ENCODE peak calls at places on chromosomes 3 and 15, in eight cellular contexts. One of them, this sample, is unnamed.

GRCh38 chr3:119302697-119303630 is 8.8 kb downstream of the ARHGAP31 start:
- DNase-seq in body of pancreas: no peak
- DNase-seq in HepG2: no peak
- DNase-seq in IMR-90: no peak
- DNase-seq in heart left ventricle: no peak
- DNase-seq in HCT116: no peak
- DNase-seq in testis: no peak
- DNase-seq in endothelial cell of umbilical vein: no peak
- DNase-seq in this sample: no peak

GRCh38 chr3:165491487-165491886 is 295.3 kb upstream of the SLITRK3 start:
- DNase-seq in IMR-90: peak
- DNase-seq in body of pancreas: no peak
- DNase-seq in testis: no peak
- DNase-seq in endothelial cell of umbilical vein: no peak
- DNase-seq in HCT116: no peak
- DNase-seq in HepG2: no peak
- DNase-seq in heart left ventricle: no peak
- DNase-seq in this sample: no peak

GRCh38 chr3:193330500-193331204 is 47.9 kb downstream of the ATP13A5 start:
- DNase-seq in HCT116: no peak
- DNase-seq in testis: no peak
- DNase-seq in body of pancreas: no peak
- DNase-seq in endothelial cell of umbilical vein: peak
- DNase-seq in IMR-90: no peak
- DNase-seq in HepG2: no peak
- DNase-seq in heart left ventricle: no peak
- DNase-seq in this sample: no peak

GRCh38 chr3:76199382-76199781 is 414.0 kb upstream of the ZNF717 start:
- DNase-seq in IMR-90: no peak
- DNase-seq in HepG2: no peak
- DNase-seq in body of pancreas: no peak
- DNase-seq in HCT116: no peak
- DNase-seq in endothelial cell of umbilical vein: no peak
- DNase-seq in heart left ventricle: no peak
- DNase-seq in testis: no peak
- DNase-seq in this sample: no peak

GRCh38 chr3:71753716-71754609 is at the start of gene GPR27:
- DNase-seq in HCT116: no peak
- DNase-seq in endothelial cell of umbilical vein: peak
- DNase-seq in HepG2: no peak
- DNase-seq in testis: peak
- DNase-seq in IMR-90: peak
- DNase-seq in body of pancreas: peak
- DNase-seq in heart left ventricle: no peak
- DNase-seq in this sample: peak

GRCh38 chr3:82467051-82467450 is 705.6 kb upstream of the GBE1 start:
- DNase-seq in heart left ventricle: no peak
- DNase-seq in HCT116: no peak
- DNase-seq in HepG2: no peak
- DNase-seq in body of pancreas: no peak
- DNase-seq in IMR-90: no peak
- DNase-seq in endothelial cell of umbilical vein: no peak
- DNase-seq in testis: no peak
- DNase-seq in this sample: no peak

GRCh38 chr3:79111375-79112052 is 656.3 kb downstream of the ROBO1 start:
- DNase-seq in body of pancreas: no peak
- DNase-seq in IMR-90: peak
- DNase-seq in heart left ventricle: no peak
- DNase-seq in HepG2: no peak
- DNase-seq in testis: no peak
- DNase-seq in HCT116: no peak
- DNase-seq in endothelial cell of umbilical vein: no peak
- DNase-seq in this sample: no peak

GRCh38 chr3:178097576-178097975 is 438.7 kb upstream of the KCNMB2 start:
- DNase-seq in testis: no peak
- DNase-seq in heart left ventricle: no peak
- DNase-seq in HepG2: no peak
- DNase-seq in IMR-90: peak
- DNase-seq in endothelial cell of umbilical vein: no peak
- DNase-seq in HCT116: no peak
- DNase-seq in body of pancreas: no peak
- DNase-seq in this sample: no peak

GRCh38 chr3:196793224-196793623 is 53.6 kb downstream of the PAK2 start:
- DNase-seq in body of pancreas: no peak
- DNase-seq in endothelial cell of umbilical vein: peak
- DNase-seq in HCT116: peak
- DNase-seq in heart left ventricle: no peak
- DNase-seq in IMR-90: peak
- DNase-seq in testis: no peak
- DNase-seq in HepG2: peak
- DNase-seq in this sample: no peak

GRCh38 chr3:169440926-169441325 is 222.6 kb downstream of the MECOM start:
- DNase-seq in heart left ventricle: no peak
- DNase-seq in IMR-90: no peak
- DNase-seq in HCT116: no peak
- DNase-seq in HepG2: no peak
- DNase-seq in testis: no peak
- DNase-seq in endothelial cell of umbilical vein: no peak
- DNase-seq in body of pancreas: no peak
- DNase-seq in this sample: no peak

GRCh38 chr15:73141216-73141900 is 89.1 kb downstream of the NEO1 start:
- DNase-seq in HepG2: no peak
- DNase-seq in testis: no peak
- DNase-seq in IMR-90: no peak
- DNase-seq in HCT116: no peak
- DNase-seq in endothelial cell of umbilical vein: no peak
- DNase-seq in body of pancreas: no peak
- DNase-seq in heart left ventricle: no peak
- DNase-seq in this sample: no peak

GRCh38 chr3:69500604-69501003 is 114.7 kb upstream of the FRMD4B start:
- DNase-seq in testis: peak
- DNase-seq in HepG2: no peak
- DNase-seq in heart left ventricle: no peak
- DNase-seq in HCT116: no peak
- DNase-seq in IMR-90: no peak
- DNase-seq in body of pancreas: no peak
- DNase-seq in endothelial cell of umbilical vein: no peak
- DNase-seq in this sample: peak

GRCh38 chr15:70470556-70471191 is 292.7 kb downstream of the UACA start:
- DNase-seq in endothelial cell of umbilical vein: no peak
- DNase-seq in testis: no peak
- DNase-seq in HepG2: no peak
- DNase-seq in heart left ventricle: no peak
- DNase-seq in HCT116: no peak
- DNase-seq in body of pancreas: no peak
- DNase-seq in IMR-90: no peak
- DNase-seq in this sample: no peak

GRCh38 chr3:30644615-30645014 is 38.2 kb downstream of the TGFBR2 start:
- DNase-seq in HCT116: no peak
- DNase-seq in testis: no peak
- DNase-seq in HepG2: no peak
- DNase-seq in endothelial cell of umbilical vein: peak
- DNase-seq in IMR-90: peak
- DNase-seq in body of pancreas: peak
- DNase-seq in heart left ventricle: no peak
- DNase-seq in this sample: peak

GRCh38 chr3:123297627-123297899 is 95.8 kb downstream of the SEC22A start:
- DNase-seq in HCT116: no peak
- DNase-seq in HepG2: no peak
- DNase-seq in heart left ventricle: peak
- DNase-seq in endothelial cell of umbilical vein: no peak
- DNase-seq in body of pancreas: no peak
- DNase-seq in testis: no peak
- DNase-seq in IMR-90: no peak
- DNase-seq in this sample: no peak

GRCh38 chr3:194826594-194826993 is 140.9 kb downstream of the FAM43A start:
- DNase-seq in HCT116: no peak
- DNase-seq in IMR-90: no peak
- DNase-seq in body of pancreas: no peak
- DNase-seq in testis: no peak
- DNase-seq in HepG2: no peak
- DNase-seq in heart left ventricle: no peak
- DNase-seq in endothelial cell of umbilical vein: no peak
- DNase-seq in this sample: no peak

GRCh38 chr3:194828126-194828525 is 142.4 kb downstream of the FAM43A start:
- DNase-seq in testis: no peak
- DNase-seq in body of pancreas: no peak
- DNase-seq in heart left ventricle: no peak
- DNase-seq in HepG2: no peak
- DNase-seq in endothelial cell of umbilical vein: no peak
- DNase-seq in HCT116: no peak
- DNase-seq in IMR-90: no peak
- DNase-seq in this sample: no peak

GRCh38 chr3:194828926-194829325 is 143.2 kb downstream of the FAM43A start:
- DNase-seq in heart left ventricle: no peak
- DNase-seq in HepG2: no peak
- DNase-seq in testis: no peak
- DNase-seq in endothelial cell of umbilical vein: no peak
- DNase-seq in IMR-90: no peak
- DNase-seq in body of pancreas: no peak
- DNase-seq in HCT116: no peak
- DNase-seq in this sample: no peak

GRCh38 chr3:194824676-194825075 is 139.0 kb downstream of the FAM43A start:
- DNase-seq in HepG2: no peak
- DNase-seq in endothelial cell of umbilical vein: no peak
- DNase-seq in testis: no peak
- DNase-seq in heart left ventricle: peak
- DNase-seq in IMR-90: peak
- DNase-seq in body of pancreas: no peak
- DNase-seq in HCT116: no peak
- DNase-seq in this sample: no peak

DNA sequence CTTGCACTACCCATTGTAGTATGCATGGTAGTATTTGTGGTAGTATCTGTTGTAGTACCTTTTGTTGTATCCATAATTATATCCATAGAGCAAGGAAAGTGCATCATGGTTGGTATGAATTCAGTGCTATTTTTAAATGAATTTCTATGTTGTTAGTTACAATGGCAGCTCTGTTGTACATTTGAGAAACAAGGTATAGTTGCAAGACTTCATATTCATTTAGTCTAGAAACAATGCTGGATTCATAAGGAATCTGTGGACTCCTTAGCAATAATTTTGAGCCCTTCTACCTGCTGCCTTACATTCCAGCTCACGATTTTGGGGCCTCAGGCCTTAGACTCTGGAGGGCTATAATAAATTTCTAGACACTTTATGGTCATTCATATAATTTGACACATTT is 141.8 kb downstream of the FAM43A start:
- DNase-seq in testis: no peak
- DNase-seq in endothelial cell of umbilical vein: no peak
- DNase-seq in IMR-90: no peak
- DNase-seq in HCT116: no peak
- DNase-seq in body of pancreas: no peak
- DNase-seq in heart left ventricle: no peak
- DNase-seq in HepG2: no peak
- DNase-seq in this sample: no peak
- TF ChIP-seq POLR2A in testis: no peak
- TF ChIP-seq POLR2A in endothelial cell of umbilical vein: no peak
- TF ChIP-seq POLR2A in IMR-90: no peak
- TF ChIP-seq POLR2A in HCT116: no peak
- TF ChIP-seq POLR2A in body of pancreas: no peak
- TF ChIP-seq POLR2A in heart left ventricle: no peak
- TF ChIP-seq POLR2A in HepG2: no peak
- TF ChIP-seq POLR2A in this sample: no peak

GRCh38 chr15:98647774-98648653 is at the start of gene IGF1R:
- DNase-seq in HepG2: peak
- DNase-seq in body of pancreas: peak
- DNase-seq in HCT116: peak
- DNase-seq in endothelial cell of umbilical vein: peak
- DNase-seq in testis: peak
- DNase-seq in IMR-90: peak
- DNase-seq in heart left ventricle: peak
- DNase-seq in this sample: peak
- TF ChIP-seq POLR2A in HepG2: no peak
- TF ChIP-seq POLR2A in body of pancreas: no peak
- TF ChIP-seq POLR2A in HCT116: no peak
- TF ChIP-seq POLR2A in endothelial cell of umbilical vein: no peak
- TF ChIP-seq POLR2A in testis: no peak
- TF ChIP-seq POLR2A in IMR-90: no peak
- TF ChIP-seq POLR2A in heart left ventricle: peak
- TF ChIP-seq POLR2A in this sample: peak

GRCh38 chr3:141388823-141389617 is 20.7 kb downstream of the ZBTB38 start:
- DNase-seq in heart left ventricle: no peak
- DNase-seq in HepG2: peak
- DNase-seq in body of pancreas: no peak
- DNase-seq in testis: no peak
- DNase-seq in endothelial cell of umbilical vein: peak
- DNase-seq in HCT116: no peak
- DNase-seq in IMR-90: no peak
- DNase-seq in this sample: no peak
- TF ChIP-seq POLR2A in heart left ventricle: no peak
- TF ChIP-seq POLR2A in HepG2: no peak
- TF ChIP-seq POLR2A in body of pancreas: no peak
- TF ChIP-seq POLR2A in testis: no peak
- TF ChIP-seq POLR2A in endothelial cell of umbilical vein: no peak
- TF ChIP-seq POLR2A in HCT116: no peak
- TF ChIP-seq POLR2A in IMR-90: no peak
- TF ChIP-seq POLR2A in this sample: no peak

DNA sequence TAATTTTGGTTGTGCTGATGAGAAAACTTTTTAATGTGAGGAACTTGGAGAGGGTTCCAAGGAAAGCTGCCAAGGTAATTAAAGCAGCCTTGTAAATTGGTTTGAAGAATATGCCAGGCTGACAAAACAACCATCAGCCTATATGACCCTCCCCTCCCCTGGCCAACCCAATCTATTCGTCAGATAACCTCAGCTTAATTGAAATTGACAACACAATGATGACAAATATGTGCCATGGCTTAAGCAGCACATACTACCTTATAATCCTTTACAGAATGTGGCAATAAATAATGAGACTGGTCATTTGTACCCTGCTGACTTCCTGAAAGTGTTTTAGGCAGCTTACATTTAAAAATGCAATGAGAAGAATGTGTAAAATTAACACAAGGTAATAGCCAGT is 118.2 kb downstream of the EFHB start:
- DNase-seq in heart left ventricle: no peak
- DNase-seq in IMR-90: no peak
- DNase-seq in body of pancreas: no peak
- DNase-seq in HCT116: no peak
- DNase-seq in testis: no peak
- DNase-seq in endothelial cell of umbilical vein: no peak
- DNase-seq in HepG2: no peak
- DNase-seq in this sample: no peak
- TF ChIP-seq POLR2A in heart left ventricle: no peak
- TF ChIP-seq POLR2A in IMR-90: no peak
- TF ChIP-seq POLR2A in body of pancreas: no peak
- TF ChIP-seq POLR2A in HCT116: no peak
- TF ChIP-seq POLR2A in testis: no peak
- TF ChIP-seq POLR2A in endothelial cell of umbilical vein: no peak
- TF ChIP-seq POLR2A in HepG2: no peak
- TF ChIP-seq POLR2A in this sample: no peak

GRCh38 chr3:46932455-46933225 is 43.9 kb downstream of the CCDC12 start:
- DNase-seq in IMR-90: no peak
- DNase-seq in heart left ventricle: no peak
- DNase-seq in body of pancreas: peak
- DNase-seq in endothelial cell of umbilical vein: no peak
- DNase-seq in HCT116: no peak
- DNase-seq in HepG2: no peak
- DNase-seq in testis: no peak
- DNase-seq in this sample: no peak
- TF ChIP-seq POLR2A in IMR-90: no peak
- TF ChIP-seq POLR2A in heart left ventricle: no peak
- TF ChIP-seq POLR2A in body of pancreas: no peak
- TF ChIP-seq POLR2A in endothelial cell of umbilical vein: no peak
- TF ChIP-seq POLR2A in HCT116: no peak
- TF ChIP-seq POLR2A in HepG2: no peak
- TF ChIP-seq POLR2A in testis: no peak
- TF ChIP-seq POLR2A in this sample: no peak